ENCODE peak calls at places on chromosomes 7 and 10, in four cellular contexts. One of them, this sample, is unnamed.

GRCh38 chr7:23863209-23863798 is 153.3 kb downstream of the STK31 start:
- DNase-seq in kidney epithelial cell: no peak
- DNase-seq in stimulated activated CD4-positive, alpha-beta T cell treated with anti-CD3 and anti-CD28 coated beads, Interleukin-1b, Interleukin-23, amount 100 ng/mL, for 1 hour: no peak
- DNase-seq in GM04504: peak; percentile 11
- DNase-seq in this sample: no peak

GRCh38 chr10:33334839-33335549 is 527 bp upstream of the NRP1 start:
- DNase-seq in kidney epithelial cell: no peak
- DNase-seq in stimulated activated CD4-positive, alpha-beta T cell treated with anti-CD3 and anti-CD28 coated beads, Interleukin-1b, Interleukin-23, amount 100 ng/mL, for 1 hour: no peak
- DNase-seq in GM04504: no peak
- DNase-seq in this sample: no peak

GRCh38 chr10:102086196-102086595 is 21.0 kb downstream of the HPS6 start:
- DNase-seq in kidney epithelial cell: no peak
- DNase-seq in stimulated activated CD4-positive, alpha-beta T cell treated with anti-CD3 and anti-CD28 coated beads, Interleukin-1b, Interleukin-23, amount 100 ng/mL, for 1 hour: no peak
- DNase-seq in GM04504: no peak
- DNase-seq in this sample: no peak

GRCh38 chr7:2864999-2865670 is 21.0 kb upstream of the GNA12 start:
- DNase-seq in GM04504: no peak
- DNase-seq in stimulated activated CD4-positive, alpha-beta T cell treated with anti-CD3 and anti-CD28 coated beads, Interleukin-1b, Interleukin-23, amount 100 ng/mL, for 1 hour: peak; percentile 66
- DNase-seq in kidney epithelial cell: no peak
- DNase-seq in this sample: no peak

GRCh38 chr7:139490130-139490529 is 6.7 kb upstream of the KLRG2 start:
- DNase-seq in stimulated activated CD4-positive, alpha-beta T cell treated with anti-CD3 and anti-CD28 coated beads, Interleukin-1b, Interleukin-23, amount 100 ng/mL, for 1 hour: no peak
- DNase-seq in GM04504: no peak
- DNase-seq in kidney epithelial cell: peak; percentile 64
- DNase-seq in this sample: peak; percentile 41

GRCh38 chr10:17068953-17069352 is 60.7 kb downstream of the CUBN start:
- DNase-seq in stimulated activated CD4-positive, alpha-beta T cell treated with anti-CD3 and anti-CD28 coated beads, Interleukin-1b, Interleukin-23, amount 100 ng/mL, for 1 hour: no peak
- DNase-seq in kidney epithelial cell: no peak
- DNase-seq in GM04504: no peak
- DNase-seq in this sample: no peak

GRCh38 chr10:99619851-99620712 is at the start of gene SLC25A28:
- DNase-seq in kidney epithelial cell: peak; percentile 100
- DNase-seq in stimulated activated CD4-positive, alpha-beta T cell treated with anti-CD3 and anti-CD28 coated beads, Interleukin-1b, Interleukin-23, amount 100 ng/mL, for 1 hour: peak; percentile 78
- DNase-seq in GM04504: peak; percentile 100
- DNase-seq in this sample: peak; percentile 100

GRCh38 chr7:87339373-87339897 is 6.0 kb upstream of the CROT start:
- DNase-seq in stimulated activated CD4-positive, alpha-beta T cell treated with anti-CD3 and anti-CD28 coated beads, Interleukin-1b, Interleukin-23, amount 100 ng/mL, for 1 hour: no peak
- DNase-seq in GM04504: no peak
- DNase-seq in kidney epithelial cell: no peak
- DNase-seq in this sample: no peak

GRCh38 chr10:33234779-33235178 is 99.7 kb downstream of the NRP1 start:
- DNase-seq in GM04504: no peak
- DNase-seq in stimulated activated CD4-positive, alpha-beta T cell treated with anti-CD3 and anti-CD28 coated beads, Interleukin-1b, Interleukin-23, amount 100 ng/mL, for 1 hour: no peak
- DNase-seq in kidney epithelial cell: no peak
- DNase-seq in this sample: no peak

GRCh38 chr10:127911867-127912257 is 5.0 kb downstream of the PTPRE start:
- DNase-seq in kidney epithelial cell: no peak
- DNase-seq in GM04504: no peak
- DNase-seq in stimulated activated CD4-positive, alpha-beta T cell treated with anti-CD3 and anti-CD28 coated beads, Interleukin-1b, Interleukin-23, amount 100 ng/mL, for 1 hour: no peak
- DNase-seq in this sample: no peak

GRCh38 chr7:99422625-99423024 is 13.9 kb downstream of the BUD31 start:
- DNase-seq in stimulated activated CD4-positive, alpha-beta T cell treated with anti-CD3 and anti-CD28 coated beads, Interleukin-1b, Interleukin-23, amount 100 ng/mL, for 1 hour: no peak
- DNase-seq in GM04504: no peak
- DNase-seq in kidney epithelial cell: no peak
- DNase-seq in this sample: no peak

GRCh38 chr7:151416135-151416740 is 6.4 kb upstream of the WDR86 start:
- DNase-seq in stimulated activated CD4-positive, alpha-beta T cell treated with anti-CD3 and anti-CD28 coated beads, Interleukin-1b, Interleukin-23, amount 100 ng/mL, for 1 hour: no peak
- DNase-seq in kidney epithelial cell: no peak
- DNase-seq in GM04504: no peak
- DNase-seq in this sample: no peak

GRCh38 chr7:110522061-110522750 is 568.7 kb upstream of the LRRN3 start:
- DNase-seq in GM04504: no peak
- DNase-seq in kidney epithelial cell: no peak
- DNase-seq in stimulated activated CD4-positive, alpha-beta T cell treated with anti-CD3 and anti-CD28 coated beads, Interleukin-1b, Interleukin-23, amount 100 ng/mL, for 1 hour: no peak
- DNase-seq in this sample: no peak

GRCh38 chr10:118520116-118520742 is 75.2 kb downstream of the PRLHR start:
- DNase-seq in GM04504: no peak
- DNase-seq in kidney epithelial cell: no peak
- DNase-seq in stimulated activated CD4-positive, alpha-beta T cell treated with anti-CD3 and anti-CD28 coated beads, Interleukin-1b, Interleukin-23, amount 100 ng/mL, for 1 hour: no peak
- DNase-seq in this sample: no peak

GRCh38 chr10:86367339-86367951 is 850 bp upstream of the GRID1 start:
- DNase-seq in GM04504: no peak
- DNase-seq in kidney epithelial cell: no peak
- DNase-seq in stimulated activated CD4-positive, alpha-beta T cell treated with anti-CD3 and anti-CD28 coated beads, Interleukin-1b, Interleukin-23, amount 100 ng/mL, for 1 hour: no peak
- DNase-seq in this sample: no peak

GRCh38 chr10:28845009-28845682 is 167.8 kb downstream of the BAMBI start:
- DNase-seq in kidney epithelial cell: no peak
- DNase-seq in stimulated activated CD4-positive, alpha-beta T cell treated with anti-CD3 and anti-CD28 coated beads, Interleukin-1b, Interleukin-23, amount 100 ng/mL, for 1 hour: no peak
- DNase-seq in GM04504: no peak
- DNase-seq in this sample: no peak

GRCh38 chr10:129946868-129947267 is 17.2 kb downstream of the EBF3 start:
- DNase-seq in stimulated activated CD4-positive, alpha-beta T cell treated with anti-CD3 and anti-CD28 coated beads, Interleukin-1b, Interleukin-23, amount 100 ng/mL, for 1 hour: no peak
- DNase-seq in kidney epithelial cell: no peak
- DNase-seq in GM04504: no peak
- DNase-seq in this sample: no peak

GRCh38 chr10:63219749-63220148 is 86.6 kb downstream of the NRBF2 start:
- DNase-seq in stimulated activated CD4-positive, alpha-beta T cell treated with anti-CD3 and anti-CD28 coated beads, Interleukin-1b, Interleukin-23, amount 100 ng/mL, for 1 hour: no peak
- DNase-seq in kidney epithelial cell: no peak
- DNase-seq in GM04504: no peak
- DNase-seq in this sample: no peak

GRCh38 chr10:60762554-60762953 is 15.7 kb upstream of the CDK1 start:
- DNase-seq in stimulated activated CD4-positive, alpha-beta T cell treated with anti-CD3 and anti-CD28 coated beads, Interleukin-1b, Interleukin-23, amount 100 ng/mL, for 1 hour: no peak
- DNase-seq in kidney epithelial cell: no peak
- DNase-seq in GM04504: no peak
- DNase-seq in this sample: no peak

GRCh38 chr7:50329775-50330174 is 25.3 kb downstream of the IKZF1 start:
- DNase-seq in stimulated activated CD4-positive, alpha-beta T cell treated with anti-CD3 and anti-CD28 coated beads, Interleukin-1b, Interleukin-23, amount 100 ng/mL, for 1 hour: no peak
- DNase-seq in kidney epithelial cell: no peak
- DNase-seq in GM04504: no peak
- DNase-seq in this sample: no peak

GRCh38 chr10:46283217-46283944 is 3.4 kb upstream of the ANTXRL start:
- DNase-seq in kidney epithelial cell: no peak
- DNase-seq in stimulated activated CD4-positive, alpha-beta T cell treated with anti-CD3 and anti-CD28 coated beads, Interleukin-1b, Interleukin-23, amount 100 ng/mL, for 1 hour: no peak
- DNase-seq in GM04504: no peak
- DNase-seq in this sample: no peak

GRCh38 chr7:143960813-143961610 is 6.4 kb downstream of the OR2F1 start:
- DNase-seq in kidney epithelial cell: no peak
- DNase-seq in GM04504: no peak
- DNase-seq in stimulated activated CD4-positive, alpha-beta T cell treated with anti-CD3 and anti-CD28 coated beads, Interleukin-1b, Interleukin-23, amount 100 ng/mL, for 1 hour: no peak
- DNase-seq in this sample: no peak